ENCODE peak calls at places on chromosomes 4 and X, in six cellular contexts. O is colonic mucosa; Q is mammary epithelial cell; D is endothelial cell of umbilical vein; B is naive thymus-derived CD4-positive, alpha-beta T cell; C is BJ. I is an unnamed sample. For H3K27me3, the result is how much of the 10 kb centered on the place peaks cover.

GRCh38 chr4:103008875-103009729 is 10.4 kb downstream of the SLC9B1 start:
- DNase-seq in O (peak), Q (peak), D (peak), B (peak), C (peak), I (no peak)

GRCh38 chr4:153267013-153267412 is 62.8 kb downstream of the TRIM2 start:
- DNase-seq in O (peak), Q (no peak), D (peak), B (no peak), C (no peak), I (no peak)

GRCh38 chr4:43457866-43458265 is 565.4 kb downstream of the GRXCR1 start:
- DNase-seq in O (no peak), Q (peak), D (no peak), B (no peak), C (peak), I (no peak)

GRCh38 chr4:55906999-55907398 is 41.7 kb upstream of the CEP135 start:
- DNase-seq in O (no peak), Q (peak), D (peak), B (no peak), C (no peak), I (no peak)

GRCh38 chr4:124275-125081 is at the start of gene ZNF718:
- DNase-seq in O (peak), Q (peak), D (peak), B (peak), C (peak), I (peak)

GRCh38 chrX:19855700-19856381 is 31.6 kb downstream of the SH3KBP1 start:
- DNase-seq in O (no peak), Q (no peak), D (peak), B (no peak), C (no peak), I (no peak)

GRCh38 chr4:182306792-182307507 is 63.7 kb downstream of the TENM3 start:
- DNase-seq in O (no peak), Q (peak), D (no peak), B (no peak), C (no peak), I (no peak)

GRCh38 chrX:150872773-150873336 is 25.6 kb downstream of the CD99L2 start:
- DNase-seq in O (no peak), Q (no peak), D (no peak), B (no peak), C (no peak), I (no peak)

GRCh38 chrX:119605398-119605738 is 856 bp downstream of the NKRF start:
- DNase-seq in O (peak), Q (peak), D (peak), B (no peak), C (no peak), I (peak)

GRCh38 chr4:172851534-172851933 is 317.1 kb upstream of the GALNT7 start:
- DNase-seq in O (no peak), Q (peak), D (no peak), B (no peak), C (no peak), I (no peak)

GRCh38 chr4:141807501-141807900 is 171.1 kb downstream of the IL15 start:
- DNase-seq in O (no peak), Q (peak), D (no peak), B (no peak), C (no peak), I (peak)

GRCh38 chr4:139042981-139043460 is 27.4 kb downstream of the NOCT start:
- DNase-seq in O (no peak), Q (no peak), D (peak), B (no peak), C (no peak), I (no peak)

GRCh38 chr4:110106946-110107325 is 91.5 kb downstream of the ELOVL6 start:
- DNase-seq in O (no peak), Q (no peak), D (peak), B (no peak), C (no peak), I (no peak)

GRCh38 chrX:74349387-74349786 is 45.4 kb downstream of the ZCCHC13 start:
- DNase-seq in O (no peak), Q (peak), D (no peak), B (no peak), C (peak), I (peak)

GRCh38 chrX:50036481-50036880 is 114.1 kb downstream of the CLCN5 start:
- DNase-seq in O (no peak), Q (no peak), D (peak), B (no peak), C (no peak), I (no peak)

GRCh38 chrX:118346258-118347094 is 570 bp downstream of the WDR44 start:
- DNase-seq in O (peak), Q (peak), D (peak), B (peak), C (no peak), I (no peak)

GRCh38 chr4:80484707-80485106 is 149.2 kb downstream of the CFAP299 start:
- DNase-seq in O (no peak), Q (no peak), D (no peak), B (no peak), C (no peak), I (no peak)

GRCh38 chr4:31290836-31291235 is 570.7 kb downstream of the PCDH7 start:
- DNase-seq in O (no peak), Q (no peak), D (no peak), B (no peak), C (no peak), I (no peak)

GRCh38 chr4:157821814-157822213 is 351.0 kb downstream of the GASK1B start:
- DNase-seq in O (no peak), Q (no peak), D (no peak), B (no peak), C (no peak), I (no peak)

GRCh38 chr4:159222158-159222557 is 119.3 kb downstream of the RAPGEF2 start:
- DNase-seq in O (no peak), Q (no peak), D (no peak), B (no peak), C (no peak), I (no peak)
- H3K27me3 ChIP-seq in O (under half), Q (under half), D (under half), B (under half), C (under half), I (under half)

GRCh38 chr4:5710962-5711478 is at the start of gene EVC:
- DNase-seq in O (peak), Q (peak), D (peak), B (no peak), C (no peak), I (peak)
- H3K4me3 ChIP-seq in O (peak), Q (peak), D (peak), B (no peak), C (peak), I (peak)

DNA sequence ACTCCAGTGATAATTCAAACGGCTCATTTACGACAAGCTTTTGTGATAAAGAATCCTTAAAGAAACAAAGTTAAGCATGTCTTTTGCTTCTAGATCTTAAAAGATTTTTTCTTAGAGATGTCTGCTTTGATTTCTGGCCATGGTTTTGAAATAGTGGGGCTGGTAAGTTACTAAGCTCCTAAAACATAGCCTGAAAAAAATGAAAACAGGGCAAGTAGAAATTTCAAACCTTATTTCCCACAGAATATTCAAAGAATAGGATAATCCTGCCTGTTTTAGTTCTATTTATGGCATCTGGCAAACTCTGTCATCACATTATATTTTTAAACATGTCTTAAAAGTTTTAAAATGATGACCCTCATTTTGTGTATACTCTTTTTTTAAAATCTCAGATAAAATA is 318.3 kb downstream of the ARHGAP24 start:
- DNase-seq in O (no peak), Q (no peak), D (no peak), B (no peak), C (no peak), I (no peak)
- H3K27me3 ChIP-seq in O (under half), Q (under half), D (under half), B (under half), C (under half), I (under half)

DNA sequence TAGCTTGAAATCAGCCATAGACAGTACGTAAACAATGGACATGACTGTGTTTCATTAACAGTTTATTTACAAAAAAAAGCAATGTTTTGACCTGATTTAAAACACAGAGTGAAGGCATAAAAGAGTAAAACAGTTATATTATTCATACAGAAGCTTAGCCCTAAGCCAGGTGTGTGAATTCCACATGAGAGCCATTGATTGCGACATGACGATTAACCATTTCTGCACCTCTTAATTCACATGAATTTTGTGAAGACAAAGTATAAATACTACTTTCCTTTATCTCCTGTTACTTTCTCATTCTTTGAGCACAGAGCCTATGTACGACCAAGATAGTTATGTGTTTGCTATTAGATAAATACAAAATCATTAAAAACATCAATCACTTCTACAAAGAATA is 55.0 kb upstream of the MAGEB18 start:
- DNase-seq in O (no peak), Q (no peak), D (no peak), B (no peak), C (no peak), I (no peak)
- H3K4me3 ChIP-seq in O (no peak), Q (no peak), D (no peak), B (no peak), C (no peak), I (no peak)

DNA sequence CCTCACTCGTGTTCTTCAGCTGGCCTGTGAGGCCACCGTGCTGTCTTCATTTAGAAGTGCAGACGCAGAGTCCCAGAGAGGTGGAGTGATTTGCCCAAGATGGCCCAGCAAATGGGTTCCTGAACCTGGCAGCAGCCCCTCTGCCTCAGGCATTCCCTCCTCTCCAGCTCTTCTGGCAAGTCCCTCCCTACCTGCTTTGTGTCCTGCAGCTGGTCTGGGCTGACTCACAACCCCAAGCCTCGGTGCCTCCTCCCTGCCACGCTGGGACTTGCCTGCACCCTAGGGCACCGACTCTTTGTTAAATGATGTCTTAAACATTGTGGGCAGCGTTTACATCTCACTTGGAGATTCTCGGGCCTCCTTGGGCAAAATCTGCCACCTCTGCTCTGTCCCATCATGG is 26.1 kb upstream of the HMX1 start:
- DNase-seq in O (no peak), Q (peak), D (no peak), B (no peak), C (no peak), I (no peak)
- H3K27me3 ChIP-seq in O (under half), Q (under half), D (under half), B (under half), C (under half), I (under half)

DNA sequence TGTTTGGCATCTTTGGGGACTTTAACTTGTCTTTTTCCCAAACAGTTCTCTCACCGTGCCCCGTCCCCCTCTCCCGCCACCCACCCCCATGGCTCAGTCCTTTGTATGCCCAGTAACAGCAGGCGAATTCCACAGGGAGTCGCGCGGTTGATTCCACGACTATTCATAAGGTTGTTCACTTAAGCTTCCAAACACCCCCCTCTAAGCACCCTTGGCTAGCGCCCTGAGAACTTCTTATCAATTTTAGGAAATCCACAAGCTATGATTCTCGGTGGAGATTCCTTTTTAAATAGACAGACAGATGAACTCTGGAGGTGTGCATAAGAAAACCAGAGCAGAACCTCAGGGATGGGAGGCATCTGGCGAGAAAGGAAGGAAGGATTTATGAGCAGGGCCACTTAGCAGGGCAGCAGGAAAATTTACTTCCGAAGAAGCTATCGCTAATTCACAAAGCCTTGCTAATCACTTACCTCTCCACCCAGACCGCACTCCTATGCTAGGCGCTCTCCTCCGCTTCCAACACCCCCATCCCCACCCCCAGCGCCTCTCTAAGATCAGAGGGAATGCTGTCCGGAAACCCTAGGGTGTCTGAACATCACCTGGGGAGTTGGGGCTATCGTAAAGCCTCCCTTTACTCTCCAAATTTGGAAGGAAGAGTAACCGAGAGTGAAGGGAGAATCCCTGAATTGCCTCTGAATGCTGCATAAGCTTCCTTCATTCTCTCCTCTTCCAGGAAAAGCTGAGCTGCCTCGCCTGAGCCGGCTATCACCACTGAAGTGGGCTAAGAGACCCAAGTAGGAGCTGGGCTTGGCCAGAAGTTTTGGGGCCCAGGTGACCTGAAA is 1.7 kb downstream of the UNC5C start:
- DNase-seq in O (no peak), Q (peak), D (no peak), B (no peak), C (no peak), I (no peak)
- H3K4me3 ChIP-seq in O (peak), Q (peak), D (peak), B (no peak), C (no peak), I (no peak)

GRCh38 chr4:140600408-140600807 is 31.6 kb upstream of the UCP1 start:
- DNase-seq in O (no peak), Q (no peak), D (no peak), B (no peak), C (no peak), I (no peak)

DNA sequence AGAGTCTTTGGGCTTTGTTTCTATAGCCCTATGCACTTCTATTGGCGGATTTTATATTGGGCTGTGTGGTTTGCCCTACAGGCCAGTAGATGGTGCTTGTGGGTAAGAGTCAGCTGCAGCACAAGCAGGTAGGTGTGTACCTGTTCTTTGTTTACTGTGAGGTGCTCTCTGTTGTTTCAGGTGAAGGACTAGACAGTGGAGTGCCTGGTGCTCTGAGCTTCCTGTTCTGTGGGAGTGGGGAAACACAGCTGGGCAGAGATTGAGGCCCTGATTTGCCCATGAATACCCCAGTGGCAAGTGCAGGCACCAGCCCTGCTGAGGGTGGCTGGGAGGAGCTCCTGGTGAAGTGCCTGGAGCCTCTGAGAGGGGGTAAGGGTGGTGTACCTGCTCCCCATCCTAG is 26.3 kb upstream of the UCP1 start:
- DNase-seq in O (peak), Q (peak), D (peak), B (no peak), C (no peak), I (no peak)
- H3K27me3 ChIP-seq in O (under half), Q (under half), D (under half), B (under half), C (under half), I (under half)

GRCh38 chr4:3291411-3291968 is 1.3 kb upstream of the RGS12 start:
- DNase-seq in O (peak), Q (peak), D (no peak), B (no peak), C (no peak), I (no peak)
- H3K4me3 ChIP-seq in O (peak), Q (peak), D (peak), B (peak), C (peak), I (peak)

GRCh38 chrX:72045552-72046277 is 86.0 kb downstream of the RTL5 start:
- DNase-seq in O (no peak), Q (peak), D (peak), B (no peak), C (no peak), I (no peak)

GRCh38 chrX:72046447-72046846 is 85.3 kb downstream of the RTL5 start:
- DNase-seq in O (no peak), Q (no peak), D (peak), B (no peak), C (no peak), I (no peak)

GRCh38 chrX:72041901-72042859 is 89.5 kb downstream of the RTL5 start:
- DNase-seq in O (no peak), Q (no peak), D (no peak), B (no peak), C (no peak), I (no peak)

GRCh38 chrX:72042860-72043248 is 88.9 kb downstream of the RTL5 start:
- DNase-seq in O (no peak), Q (no peak), D (no peak), B (no peak), C (no peak), I (no peak)

GRCh38 chrX:72045141-72045540 is 86.6 kb downstream of the RTL5 start:
- DNase-seq in O (no peak), Q (peak), D (peak), B (no peak), C (no peak), I (no peak)
- H3K27me3 ChIP-seq in O (under half), Q (under half), D (under half), B (under half), C (under half), I (under half)

GRCh38 chr4:107994894-107995293 is 5.2 kb downstream of the HADH start:
- DNase-seq in O (no peak), Q (no peak), D (no peak), B (no peak), C (no peak), I (no peak)

GRCh38 chr4:107989537-107990386 is at the start of gene HADH:
- DNase-seq in O (peak), Q (peak), D (peak), B (peak), C (peak), I (peak)

GRCh38 chr4:107989162-107989536 is 540 bp upstream of the HADH start:
- DNase-seq in O (no peak), Q (no peak), D (no peak), B (no peak), C (no peak), I (no peak)

GRCh38 chr4:107993969-107994368 is 4.3 kb downstream of the HADH start:
- DNase-seq in O (no peak), Q (no peak), D (no peak), B (no peak), C (no peak), I (no peak)

DNA sequence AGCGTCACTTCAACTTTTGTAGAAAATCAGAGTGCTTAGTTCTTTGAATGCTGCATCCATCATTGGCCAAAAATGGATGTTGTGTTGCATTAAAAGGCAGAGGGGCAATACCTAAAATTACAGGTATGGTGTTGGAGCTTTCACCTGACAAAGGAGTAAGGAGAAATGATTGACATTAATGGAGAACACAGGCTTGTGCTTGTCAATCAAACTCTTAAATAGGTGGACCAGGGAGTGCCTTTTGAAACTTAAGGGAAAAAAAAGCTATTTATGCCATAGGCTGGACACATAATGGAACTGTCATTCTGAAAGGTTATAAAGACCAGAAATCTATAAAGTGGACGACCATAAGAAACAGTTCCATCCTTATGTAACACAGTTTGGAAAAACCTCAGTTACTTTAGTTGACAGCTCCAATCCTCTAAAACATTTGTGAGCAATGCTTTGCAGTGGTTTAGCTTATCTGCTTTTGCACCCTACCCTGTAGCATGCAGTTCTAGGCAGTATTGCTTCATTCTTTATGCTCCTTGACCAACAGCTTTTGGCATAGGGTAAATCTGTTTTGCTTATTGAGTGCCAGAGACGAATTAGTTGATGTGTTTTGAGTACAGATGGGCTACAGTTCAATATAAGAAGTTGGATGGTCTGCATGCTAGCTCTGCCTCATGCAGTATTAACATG is 2.4 kb downstream of the HADH start:
- DNase-seq in O (no peak), Q (no peak), D (no peak), B (no peak), C (no peak), I (no peak)
- H3K4me3 ChIP-seq in O (no peak), Q (no peak), D (no peak), B (no peak), C (no peak), I (no peak)

I was measured in MG63.